ENCODE peak calls at places on chromosomes 11 and 22, in nine cellular contexts. X, A, K, C, O, P, M, L and S are unnamed samples.

GRCh38 chr22:41780714-41781507 is 19.6 kb upstream of the CCDC134 start:
- DNase-seq in X (no peak), A (no peak), K (peak), C (peak), O (peak), P (peak), M (no peak), L (peak), S (no peak)

GRCh38 chr22:23130697-23131096 is 11.1 kb downstream of the RSPH14 start:
- DNase-seq in X (no peak), A (no peak), K (no peak), C (no peak), O (no peak), P (no peak), M (no peak), L (no peak), S (no peak)

GRCh38 chr11:67482275-67482735 is 521 bp upstream of the AIP start:
- DNase-seq in X (no peak), A (no peak), K (no peak), C (no peak), O (no peak), P (no peak), M (peak), L (no peak), S (no peak)

GRCh38 chr22:19143967-19144400 is 467 bp downstream of the ESS2 start:
- DNase-seq in X (no peak), A (no peak), K (no peak), C (peak), O (no peak), P (no peak), M (no peak), L (no peak), S (no peak)

GRCh38 chr11:69873166-69874077 is 54.2 kb upstream of the FGF3 start:
- DNase-seq in X (no peak), A (no peak), K (no peak), C (no peak), O (peak), P (no peak), M (no peak), L (no peak), S (no peak)

GRCh38 chr22:26656896-26657851 is at the start of gene MIAT:
- DNase-seq in X (no peak), A (no peak), K (peak), C (peak), O (peak), P (no peak), M (no peak), L (peak), S (no peak)

GRCh38 chr11:34274712-34275398 is 83.0 kb downstream of the ABTB2 start:
- DNase-seq in X (peak), A (peak), K (peak), C (peak), O (peak), P (no peak), M (peak), L (peak), S (peak)

GRCh38 chr11:6418199-6418957 is 516 bp downstream of the APBB1 start:
- DNase-seq in X (no peak), A (no peak), K (peak), C (no peak), O (no peak), P (peak), M (no peak), L (peak), S (no peak)

GRCh38 chr11:43987384-43988039 is 45.1 kb downstream of the C11orf96 start:
- DNase-seq in X (no peak), A (peak), K (peak), C (peak), O (peak), P (peak), M (peak), L (peak), S (no peak)

GRCh38 chr11:1231396-1232327 is 8.8 kb downstream of the MUC5B start:
- DNase-seq in X (no peak), A (no peak), K (no peak), C (no peak), O (no peak), P (no peak), M (no peak), L (no peak), S (no peak)

GRCh38 chr11:104946907-104947306 is 21.5 kb downstream of the CASP4 start:
- DNase-seq in X (no peak), A (peak), K (peak), C (peak), O (no peak), P (peak), M (no peak), L (peak), S (no peak)

GRCh38 chr11:35524780-35525179 is 636 bp downstream of the PAMR1 start:
- DNase-seq in X (no peak), A (peak), K (no peak), C (peak), O (no peak), P (no peak), M (no peak), L (no peak), S (no peak)

GRCh38 chr11:10540546-10540914 is 457 bp downstream of the RNF141 start:
- DNase-seq in X (no peak), A (no peak), K (peak), C (peak), O (peak), P (peak), M (no peak), L (peak), S (no peak)

GRCh38 chr22:41488076-41488475 is 19.2 kb downstream of the ACO2 start:
- DNase-seq in X (no peak), A (no peak), K (no peak), C (no peak), O (no peak), P (no peak), M (no peak), L (no peak), S (no peak)

GRCh38 chr11:70901951-70902521 is 350.3 kb downstream of the SHANK2 start:
- DNase-seq in X (no peak), A (no peak), K (no peak), C (peak), O (no peak), P (no peak), M (no peak), L (no peak), S (no peak)

GRCh38 chr11:118530683-118531596 is at the start of gene TMEM25:
- DNase-seq in X (no peak), A (peak), K (peak), C (peak), O (peak), P (peak), M (no peak), L (peak), S (no peak)

GRCh38 chr11:73229321-73230275 is 11.5 kb downstream of the P2RY2 start:
- DNase-seq in X (no peak), A (no peak), K (no peak), C (no peak), O (no peak), P (no peak), M (peak), L (no peak), S (no peak)

GRCh38 chr11:110196241-110196754 is 100.1 kb downstream of the RDX start:
- DNase-seq in X (no peak), A (peak), K (no peak), C (peak), O (no peak), P (peak), M (no peak), L (peak), S (peak)

GRCh38 chr11:134369656-134370525 is 38.1 kb downstream of the GLB1L2 start:
- DNase-seq in X (no peak), A (no peak), K (no peak), C (no peak), O (peak), P (no peak), M (no peak), L (no peak), S (no peak)

GRCh38 chr11:34508514-34508913 is 5.1 kb downstream of the ELF5 start:
- DNase-seq in X (no peak), A (no peak), K (no peak), C (peak), O (no peak), P (no peak), M (no peak), L (no peak), S (no peak)

DNA sequence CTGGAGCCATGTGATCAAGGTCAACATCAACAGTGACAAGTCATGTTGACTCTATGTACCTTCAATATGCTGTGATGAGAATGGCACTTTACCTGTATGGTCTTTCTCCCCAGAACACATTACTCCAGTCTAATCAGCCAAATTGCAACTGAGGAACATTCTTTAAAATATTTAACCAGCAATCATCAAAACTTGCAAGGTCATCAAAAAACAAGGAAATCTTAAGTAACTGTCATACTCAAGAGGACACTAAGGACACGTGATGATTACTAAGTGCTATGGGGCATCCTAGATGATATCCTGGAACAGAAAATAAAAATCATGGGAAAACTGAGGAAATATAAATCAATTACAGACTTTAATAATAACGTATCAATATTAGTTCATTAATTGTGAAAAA is 118.9 kb downstream of the EFCAB6 start:
- DNase-seq in X (no peak), A (no peak), K (no peak), C (no peak), O (no peak), P (no peak), M (no peak), L (no peak), S (no peak)
- H3K27ac ChIP-seq in X (no peak), A (no peak), K (no peak), C (no peak), O (no peak), P (no peak), M (no peak), L (no peak), S (no peak)

DNA sequence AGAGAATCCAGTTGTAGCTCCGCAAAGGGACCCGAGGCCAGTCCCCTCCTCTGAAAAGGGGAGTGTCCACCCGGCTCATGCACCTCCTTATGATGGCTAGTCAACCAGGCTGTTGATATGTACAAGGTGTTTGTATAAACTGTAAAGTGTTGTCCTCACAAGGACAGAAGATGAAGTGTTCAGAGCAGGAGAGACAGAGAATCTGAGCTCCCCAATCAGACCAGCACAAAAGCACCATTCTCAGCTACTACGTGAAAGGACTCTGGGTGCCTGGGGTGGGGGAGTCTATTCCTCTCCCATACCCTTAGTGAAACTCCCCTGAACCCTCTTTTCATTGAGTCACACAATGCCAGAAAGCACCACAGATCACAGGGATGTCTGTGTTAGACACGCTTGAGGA is 49.4 kb downstream of the MN1 start:
- DNase-seq in X (no peak), A (no peak), K (no peak), C (no peak), O (no peak), P (no peak), M (no peak), L (no peak), S (no peak)
- H3K27ac ChIP-seq in X (no peak), A (no peak), K (no peak), C (no peak), O (no peak), P (no peak), M (peak), L (no peak), S (peak)

DNA sequence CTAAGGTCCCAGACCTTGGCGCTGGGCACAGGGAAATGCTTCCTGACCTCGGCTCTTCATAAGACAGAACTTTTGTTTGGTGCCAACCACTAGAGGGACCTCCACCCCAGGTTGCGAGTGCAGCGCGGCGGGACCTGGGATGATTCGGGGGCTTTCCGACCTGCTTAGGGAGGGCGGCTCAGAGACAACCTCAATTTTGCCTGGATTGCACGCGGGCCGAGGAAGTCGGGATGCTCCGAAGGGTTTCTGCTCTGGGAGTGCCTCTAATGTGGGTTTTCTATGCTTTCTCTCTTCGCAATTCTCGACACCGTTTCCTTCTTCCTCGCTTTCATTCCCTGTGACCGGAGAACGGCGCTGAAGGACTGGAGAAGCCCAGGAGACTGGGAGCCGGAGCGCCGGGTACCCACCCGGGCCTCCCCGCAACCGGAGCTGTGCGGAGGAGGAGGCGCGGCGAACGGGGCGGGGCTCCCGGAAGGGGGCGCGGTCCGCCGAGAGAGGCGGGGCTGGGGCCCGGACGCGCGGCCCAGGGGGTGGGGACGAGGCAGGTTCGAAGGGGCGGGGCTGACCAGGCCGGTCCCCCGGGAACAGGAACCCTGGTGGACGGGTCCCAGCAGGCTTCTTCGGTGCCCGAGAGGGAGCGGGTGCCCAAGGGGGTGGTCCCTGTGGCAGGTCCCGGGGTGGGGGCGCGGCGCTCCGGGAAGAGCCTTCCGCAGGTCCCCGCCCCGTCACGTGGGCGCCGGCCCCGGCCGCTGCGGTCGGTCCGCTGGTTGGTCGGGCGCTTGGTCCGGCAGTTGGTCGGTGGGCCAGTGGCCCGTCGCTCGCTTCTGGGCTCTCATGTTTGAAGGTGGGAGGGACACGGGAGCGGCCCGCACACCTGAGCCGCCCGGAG is at the start of gene PPFIBP2:
- DNase-seq in X (no peak), A (peak), K (peak), C (peak), O (peak), P (peak), M (peak), L (peak), S (no peak)
- H3K27ac ChIP-seq in X (peak), A (no peak), K (peak), C (no peak), O (peak), P (no peak), M (peak), L (peak), S (peak)

GRCh38 chr22:43826142-43827093 is 14.3 kb upstream of the EFCAB6 start:
- DNase-seq in X (no peak), A (peak), K (no peak), C (peak), O (no peak), P (no peak), M (no peak), L (peak), S (peak)
- H3K27ac ChIP-seq in X (peak), A (no peak), K (no peak), C (peak), O (peak), P (no peak), M (peak), L (peak), S (no peak)

GRCh38 chr11:101916422-101916821 is at the start of gene ANGPTL5:
- DNase-seq in X (no peak), A (no peak), K (no peak), C (no peak), O (no peak), P (no peak), M (no peak), L (no peak), S (no peak)
- H3K27ac ChIP-seq in X (peak), A (peak), K (no peak), C (peak), O (peak), P (peak), M (peak), L (peak), S (peak)